ENCODE peak calls at places on chromosomes 2 and 18, in eight cellular contexts. C, H, T, O, P, Y, Q and V are unnamed samples.

GRCh38 chr2:38168710-38169480 is 92.9 kb upstream of the CYP1B1 start:
- DNase-seq in P (no peak), O (peak), C (no peak), T (no peak), H (peak), Y (no peak), Q (no peak), V (no peak)

GRCh38 chr2:86293612-86294011 is 43.8 kb downstream of the REEP1 start:
- DNase-seq in Q (no peak), C (no peak), Y (no peak), H (no peak), T (no peak), O (no peak), P (no peak), V (no peak)

GRCh38 chr2:43133336-43133707 is 93.1 kb downstream of the ZFP36L2 start:
- DNase-seq in P (no peak), C (no peak), T (no peak), Q (no peak), Y (no peak), H (no peak), O (no peak), V (no peak)

GRCh38 chr2:35081001-35081628 is 1274.5 kb upstream of the CRIM1 start:
- DNase-seq in T (no peak), P (no peak), C (no peak), Y (no peak), O (peak), Q (no peak), H (no peak), V (no peak)

GRCh38 chr2:74857215-74857614 is 23.3 kb downstream of the HK2 start:
- DNase-seq in P (no peak), C (no peak), H (no peak), Q (no peak), O (no peak), Y (no peak), T (no peak), V (no peak)

GRCh38 chr2:227106845-227107759 is 56.9 kb downstream of the COL4A4 start:
- DNase-seq in T (peak), O (peak), Y (peak), P (peak), H (peak), Q (peak), C (peak), V (no peak)

GRCh38 chr2:173451137-173451536 is 96.5 kb downstream of the CDCA7 start:
- DNase-seq in O (no peak), C (no peak), T (no peak), Y (no peak), H (peak), P (no peak), Q (no peak), V (no peak)

GRCh38 chr2:222610746-222611145 is 45.1 kb downstream of the FARSB start:
- DNase-seq in C (peak), Y (no peak), H (no peak), T (no peak), P (no peak), O (peak), Q (no peak), V (no peak)

GRCh38 chr2:10493636-10494281 is 45.6 kb upstream of the ODC1 start:
- DNase-seq in C (no peak), O (no peak), H (peak), Y (peak), T (peak), P (no peak), Q (no peak), V (peak)

GRCh38 chr2:176676257-176676570 is 407.0 kb downstream of the MTX2 start:
- DNase-seq in O (no peak), Q (no peak), Y (no peak), H (no peak), T (no peak), C (no peak), P (no peak), V (no peak)

GRCh38 chr2:119283873-119284331 is 60.3 kb downstream of the STEAP3 start:
- DNase-seq in Q (no peak), T (peak), C (peak), O (peak), H (no peak), P (peak), Y (peak), V (no peak)

GRCh38 chr2:3712424-3712823 is 9.0 kb downstream of the DCDC2C start:
- DNase-seq in Y (no peak), C (no peak), O (no peak), Q (no peak), P (no peak), T (no peak), H (no peak), V (no peak)

GRCh38 chr2:168948621-168949212 is 47.6 kb downstream of the G6PC2 start:
- DNase-seq in T (no peak), H (peak), Y (no peak), Q (no peak), O (peak), C (no peak), P (no peak), V (no peak)

GRCh38 chr2:134553657-134554056 is 165.1 kb downstream of the TMEM163 start:
- DNase-seq in Y (no peak), T (no peak), O (no peak), C (no peak), Q (no peak), P (no peak), H (no peak), V (no peak)

GRCh38 chr2:121220995-121221394 is 64.0 kb downstream of the TFCP2L1 start:
- DNase-seq in Q (no peak), Y (no peak), C (no peak), O (peak), H (no peak), P (no peak), T (no peak), V (no peak)

GRCh38 chr2:10285578-10286198 is 17.0 kb upstream of the HPCAL1 start:
- DNase-seq in T (peak), O (peak), Q (peak), H (no peak), C (no peak), Y (peak), P (no peak), V (no peak)

GRCh38 chr18:35282353-35282752 is 7.7 kb downstream of the ZSCAN30 start:
- DNase-seq in T (no peak), P (no peak), H (no peak), Q (no peak), Y (no peak), C (peak), O (peak), V (no peak)

GRCh38 chr2:151111599-151112278 is 149.9 kb downstream of the RBM43 start:
- DNase-seq in P (no peak), H (no peak), Q (no peak), T (no peak), Y (no peak), C (peak), O (peak), V (peak)

GRCh38 chr2:141911485-141912066 is 219.2 kb downstream of the LRP1B start:
- DNase-seq in P (no peak), T (peak), Q (peak), H (peak), O (peak), C (peak), Y (peak), V (no peak)

GRCh38 chr2:332592-332991 is 44.7 kb upstream of the ALKAL2 start:
- DNase-seq in C (no peak), O (no peak), P (no peak), Q (no peak), Y (no peak), T (no peak), H (no peak), V (no peak)

GRCh38 chr2:31675485-31675901 is 94.8 kb upstream of the SRD5A2 start:
- DNase-seq in C (no peak), P (no peak), T (no peak), Q (peak), H (peak), Y (peak), O (no peak), V (no peak)

GRCh38 chr2:173547493-173547892 is 192.8 kb downstream of the CDCA7 start:
- DNase-seq in C (no peak), Q (no peak), Y (no peak), T (no peak), P (no peak), H (peak), O (no peak), V (no peak)

GRCh38 chr2:42742740-42743666 is 20.9 kb downstream of the OXER1 start:
- DNase-seq in C (no peak), O (peak), H (peak), T (no peak), Q (no peak), Y (no peak), P (no peak), V (no peak)

GRCh38 chr2:47269316-47270232 is 114.5 kb upstream of the STPG4 start:
- DNase-seq in Y (peak), O (peak), Q (no peak), T (peak), C (peak), P (no peak), H (no peak), V (peak)

GRCh38 chr2:194826241-194826640 is 830.8 kb upstream of the SLC39A10 start:
- DNase-seq in O (no peak), H (no peak), C (no peak), Y (no peak), P (no peak), Q (no peak), T (no peak), V (peak)

GRCh38 chr2:81097361-81097760 is 792.8 kb upstream of the LRRTM1 start:
- DNase-seq in T (no peak), C (no peak), Y (no peak), H (no peak), O (no peak), Q (no peak), P (no peak), V (no peak)

GRCh38 chr2:45170191-45170975 is 161.1 kb upstream of the SIX2 start:
- DNase-seq in Q (no peak), Y (no peak), C (no peak), T (no peak), O (no peak), P (no peak), H (no peak), V (no peak)

GRCh38 chr2:74516070-74516633 is 1.9 kb downstream of the TLX2 start:
- DNase-seq in T (peak), H (peak), O (peak), Y (peak), C (no peak), Q (no peak), P (peak), V (no peak)

GRCh38 chr2:135164431-135164830 is 112.3 kb downstream of the RAB3GAP1 start:
- DNase-seq in T (no peak), C (no peak), O (peak), Q (no peak), Y (no peak), P (no peak), H (no peak), V (no peak)

GRCh38 chr2:54669677-54670484 is 53.6 kb upstream of the EML6 start:
- DNase-seq in P (no peak), C (no peak), Q (no peak), O (peak), Y (no peak), H (no peak), T (peak), V (no peak)

GRCh38 chr2:111624401-111625156 is 259.4 kb downstream of the ANAPC1 start:
- DNase-seq in H (no peak), Q (no peak), O (peak), Y (no peak), P (no peak), T (no peak), C (no peak), V (no peak)

GRCh38 chr2:160490760-160491367 is 2.7 kb downstream of the RBMS1 start:
- DNase-seq in O (no peak), T (no peak), C (no peak), Y (no peak), Q (no peak), P (no peak), H (no peak), V (no peak)

GRCh38 chr2:106572541-106573148 is 85.5 kb downstream of the CD8B2 start:
- DNase-seq in Y (no peak), P (no peak), C (no peak), T (no peak), Q (peak), O (no peak), H (peak), V (no peak)

GRCh38 chr2:193841389-193842150 is 1646.8 kb upstream of the TMEFF2 start:
- DNase-seq in H (no peak), C (no peak), P (no peak), Q (no peak), T (no peak), Y (no peak), O (peak), V (no peak)

GRCh38 chr18:9649164-9649540 is 34.8 kb upstream of the PPP4R1 start:
- DNase-seq in T (no peak), H (no peak), O (no peak), P (no peak), Y (no peak), Q (no peak), C (no peak), V (no peak)

GRCh38 chr18:77068321-77068841 is 64.2 kb downstream of the MBP start:
- DNase-seq in P (no peak), O (peak), Y (no peak), H (peak), T (no peak), Q (no peak), C (no peak), V (peak)

GRCh38 chr2:238107525-238108422 is 7.6 kb downstream of the ESPNL start:
- DNase-seq in Q (peak), Y (no peak), O (no peak), H (peak), T (no peak), C (no peak), P (no peak), V (no peak)

GRCh38 chr18:11906181-11906580 is 1.9 kb downstream of the MPPE1 start:
- DNase-seq in O (no peak), Q (no peak), T (no peak), C (no peak), Y (no peak), P (no peak), H (no peak), V (no peak)

GRCh38 chr18:11906926-11907874 is 917 bp downstream of the MPPE1 start:
- DNase-seq in H (no peak), T (no peak), O (peak), Q (no peak), C (no peak), Y (no peak), P (no peak), V (no peak)

GRCh38 chr18:11908182-11909080 is at the start of gene MPPE1:
- DNase-seq in C (peak), P (peak), Y (peak), H (peak), T (peak), O (peak), Q (peak), V (peak)

GRCh38 chr18:11909081-11909410 is 929 bp upstream of the MPPE1 start:
- DNase-seq in O (peak), C (no peak), Y (no peak), H (peak), Q (no peak), T (no peak), P (no peak), V (no peak)

DNA sequence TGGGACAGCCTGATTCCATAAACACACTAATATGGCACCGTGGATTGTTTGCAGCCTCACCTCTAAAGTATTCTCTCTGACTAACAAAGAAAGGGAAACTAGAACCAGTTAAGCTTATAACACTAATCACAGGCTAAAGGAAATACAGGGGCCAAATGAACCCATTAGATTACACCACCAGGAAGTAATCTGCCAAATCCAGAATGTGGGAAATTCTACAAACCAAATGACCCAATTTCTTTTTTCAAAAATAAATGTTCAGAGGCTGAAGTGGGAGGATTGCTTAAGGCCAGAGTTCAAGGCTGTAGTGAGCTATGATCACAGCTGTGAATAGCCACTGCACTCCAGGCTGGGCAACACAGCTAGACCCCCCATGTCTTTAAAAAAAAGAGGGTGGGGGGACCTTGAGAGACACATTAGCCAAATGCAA is 1.5 kb upstream of the MPPE1 start:
- DNase-seq in P (no peak), O (peak), C (no peak), T (no peak), H (peak), Q (no peak), Y (no peak), V (peak)
- H3K4me3 ChIP-seq in P (peak), O (peak), C (no peak), T (no peak), H (peak), Q (peak), Y (peak), V (no peak)

DNA sequence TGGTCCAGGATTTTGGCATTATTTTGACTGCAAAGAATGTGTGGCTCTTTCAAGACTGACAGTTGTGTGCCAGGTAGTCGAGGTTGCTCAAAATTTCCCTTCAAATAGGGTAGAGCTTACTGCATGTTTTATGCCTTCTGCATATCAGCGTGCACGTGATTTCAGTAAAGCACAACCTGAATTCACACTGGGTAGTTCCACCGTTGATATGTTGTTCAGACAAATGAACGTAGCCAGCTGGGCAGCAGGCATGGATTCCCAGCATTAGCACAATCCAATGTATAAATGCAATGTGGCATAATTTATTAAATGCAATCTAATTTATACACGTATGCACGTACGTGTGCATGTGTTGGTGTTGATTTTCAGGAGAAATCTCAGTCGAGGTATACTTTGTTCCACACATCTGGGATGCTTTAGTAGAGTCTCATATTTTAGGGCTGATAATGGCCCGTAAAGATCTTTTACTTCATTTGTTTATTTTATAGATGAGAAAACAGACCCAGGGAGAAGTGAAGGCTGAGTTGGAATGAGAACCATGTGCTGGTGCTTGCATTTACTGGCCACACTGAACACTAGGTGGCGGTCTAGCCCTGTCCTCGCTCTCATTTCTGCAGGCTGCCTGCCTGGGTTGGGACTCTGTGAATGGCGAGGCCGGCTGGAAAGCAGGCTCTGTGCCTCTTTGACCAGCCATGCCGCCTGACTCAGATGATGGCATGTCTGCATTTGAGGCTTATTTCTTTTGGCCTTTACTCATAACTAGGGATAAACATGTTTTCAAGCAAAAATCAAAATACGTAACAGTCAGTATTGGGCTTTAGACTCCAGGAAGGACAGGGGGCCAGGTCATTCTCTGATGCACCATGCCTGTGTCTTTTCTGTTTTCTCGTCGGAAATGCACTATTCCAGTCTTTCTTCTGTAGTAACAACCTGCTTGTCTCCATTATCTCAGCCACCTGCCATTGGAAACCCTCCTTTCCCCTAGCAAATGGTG is 120.4 kb downstream of the RNF144A start:
- DNase-seq in Y (peak), T (peak), O (peak), H (peak), C (peak), P (peak), Q (peak), V (peak)
- TF ChIP-seq CTCF in Y (no peak), T (peak), O (peak), H (peak), C (peak), P (peak), Q (peak), V (peak)

GRCh38 chr2:231554748-231555545 is 24.7 kb upstream of the NMUR1 start:
- DNase-seq in O (peak), H (peak), T (peak), Y (peak), C (no peak), Q (no peak), P (no peak), V (no peak)
- H3K4me3 ChIP-seq in O (peak), H (peak), T (no peak), Y (peak), C (no peak), Q (no peak), P (no peak), V (no peak)

GRCh38 chr18:37019157-37019571 is 190.2 kb downstream of the KIAA1328 start:
- DNase-seq in P (no peak), Q (peak), Y (no peak), C (peak), H (peak), T (no peak), O (peak), V (peak)
- TF ChIP-seq CTCF in P (no peak), Q (peak), Y (no peak), C (peak), H (no peak), T (no peak), O (peak), V (peak)